ENCODE peak calls at places on chromosomes 11 and 22, in seven cellular contexts. B, X, F, Y, A, W and I are unnamed samples. For H3K4me1, the result is how much of the 10 kb centered on the place peaks cover.

GRCh38 chr22:50014655-50015401 is 2.3 kb upstream of the IL17REL start:
- DNase-seq in B (no peak), X (no peak), F (no peak), Y (no peak), A (no peak), W (peak), I (peak)

GRCh38 chr22:44497218-44497903 is 672 bp downstream of the RTL6 start:
- DNase-seq in B (no peak), X (peak), F (no peak), Y (no peak), A (no peak), W (peak), I (peak)

GRCh38 chr22:49617264-49617663 is 210.4 kb downstream of the BRD1 start:
- DNase-seq in B (no peak), X (no peak), F (no peak), Y (no peak), A (no peak), W (peak), I (no peak)

GRCh38 chr11:109971184-109971523 is 122.0 kb upstream of the ZC3H12C start:
- DNase-seq in B (no peak), X (no peak), F (no peak), Y (no peak), A (no peak), W (no peak), I (no peak)

GRCh38 chr22:46023558-46023981 is 46.6 kb upstream of the WNT7B start:
- DNase-seq in B (no peak), X (peak), F (no peak), Y (no peak), A (no peak), W (peak), I (peak)

GRCh38 chr22:32533265-32534068 is 58.9 kb downstream of the FBXO7 start:
- DNase-seq in B (no peak), X (no peak), F (no peak), Y (no peak), A (no peak), W (no peak), I (no peak)

GRCh38 chr22:48511211-48511610 is 1316.5 kb downstream of the BRD1 start:
- DNase-seq in B (no peak), X (no peak), F (no peak), Y (no peak), A (no peak), W (no peak), I (no peak)

GRCh38 chr11:82384308-82384707 is 349.4 kb downstream of the FAM181B start:
- DNase-seq in B (no peak), X (no peak), F (no peak), Y (no peak), A (no peak), W (no peak), I (no peak)

GRCh38 chr11:18981897-18982296 is 42.7 kb upstream of the MRGPRX1 start:
- DNase-seq in B (no peak), X (no peak), F (no peak), Y (no peak), A (no peak), W (no peak), I (no peak)

GRCh38 chr11:11569936-11570491 is 51.8 kb downstream of the GALNT18 start:
- DNase-seq in B (no peak), X (peak), F (peak), Y (no peak), A (no peak), W (peak), I (peak)

GRCh38 chr11:90476442-90477007 is 253.7 kb upstream of the CHORDC1 start:
- DNase-seq in B (peak), X (peak), F (peak), Y (no peak), A (peak), W (no peak), I (no peak)

GRCh38 chr11:123193742-123194141 is 1.3 kb downstream of the CLMP start:
- DNase-seq in B (no peak), X (no peak), F (no peak), Y (no peak), A (no peak), W (no peak), I (no peak)

GRCh38 chr11:97943493-97943892 is 1077.3 kb upstream of the CNTN5 start:
- DNase-seq in B (no peak), X (no peak), F (no peak), Y (no peak), A (no peak), W (no peak), I (no peak)

GRCh38 chr11:7251836-7252682 is at the start of gene SYT9:
- DNase-seq in B (peak), X (peak), F (no peak), Y (no peak), A (no peak), W (peak), I (peak)

GRCh38 chr11:81644239-81644840 is 1089.3 kb downstream of the FAM181B start:
- DNase-seq in B (peak), X (no peak), F (no peak), Y (no peak), A (peak), W (no peak), I (no peak)

GRCh38 chr22:49901457-49901856 is 16.8 kb downstream of the ALG12 start:
- DNase-seq in B (no peak), X (no peak), F (no peak), Y (no peak), A (no peak), W (peak), I (no peak)

GRCh38 chr22:37259540-37260029 is 15.5 kb upstream of the RAC2 start:
- DNase-seq in B (peak), X (no peak), F (no peak), Y (no peak), A (no peak), W (peak), I (peak)

GRCh38 chr11:65627202-65627601 is 10.7 kb upstream of the SIPA1 start:
- DNase-seq in B (no peak), X (no peak), F (no peak), Y (no peak), A (no peak), W (no peak), I (no peak)

GRCh38 chr22:11627436-11627797 is 3900.6 kb upstream of the OR11H1 start:
- DNase-seq in B (no peak), X (no peak), F (no peak), Y (no peak), A (no peak), W (peak), I (peak)

GRCh38 chr22:38742176-38742942 is 13.4 kb downstream of the SUN2 start:
- DNase-seq in B (no peak), X (no peak), F (no peak), Y (no peak), A (no peak), W (no peak), I (no peak)

GRCh38 chr11:82631722-82632630 is 101.7 kb downstream of the FAM181B start:
- DNase-seq in B (no peak), X (no peak), F (no peak), Y (no peak), A (no peak), W (no peak), I (no peak)

GRCh38 chr11:8832571-8833260 is 78.3 kb upstream of the AKIP1 start:
- DNase-seq in B (no peak), X (no peak), F (no peak), Y (no peak), A (no peak), W (peak), I (no peak)

GRCh38 chr11:28072321-28072720 is 35.6 kb downstream of the KIF18A start:
- DNase-seq in B (no peak), X (no peak), F (no peak), Y (no peak), A (no peak), W (no peak), I (no peak)

GRCh38 chr11:59214141-59214893 is 1.6 kb upstream of the MPEG1 start:
- DNase-seq in B (no peak), X (no peak), F (no peak), Y (no peak), A (no peak), W (no peak), I (no peak)

GRCh38 chr11:111938687-111939160 is 1.6 kb downstream of the DIXDC1 start:
- DNase-seq in B (no peak), X (no peak), F (no peak), Y (peak), A (peak), W (no peak), I (no peak)

GRCh38 chr22:27223317-27224177 is 566.2 kb downstream of the MIAT start:
- DNase-seq in B (peak), X (no peak), F (no peak), Y (no peak), A (no peak), W (no peak), I (peak)

GRCh38 chr11:73662445-73663157 is 16.2 kb downstream of the PLEKHB1 start:
- DNase-seq in B (no peak), X (no peak), F (no peak), Y (no peak), A (no peak), W (peak), I (no peak)

GRCh38 chr11:101497292-101497691 is 86.5 kb downstream of the TRPC6 start:
- DNase-seq in B (no peak), X (no peak), F (no peak), Y (no peak), A (no peak), W (no peak), I (no peak)

GRCh38 chr11:18492888-18493287 is 33.9 kb downstream of the TSG101 start:
- DNase-seq in B (no peak), X (no peak), F (no peak), Y (no peak), A (no peak), W (no peak), I (no peak)

GRCh38 chr22:17910561-17911311 is 113.6 kb downstream of the MICAL3 start:
- DNase-seq in B (peak), X (peak), F (peak), Y (no peak), A (no peak), W (no peak), I (peak)

GRCh38 chr22:35409783-35410662 is 10.1 kb downstream of the MCM5 start:
- DNase-seq in B (no peak), X (no peak), F (no peak), Y (peak), A (no peak), W (peak), I (peak)

GRCh38 chr11:80779907-80780615 is 1339.2 kb upstream of the TENM4 start:
- DNase-seq in B (no peak), X (no peak), F (no peak), Y (no peak), A (no peak), W (no peak), I (no peak)

GRCh38 chr22:24429411-24430365 is 2.3 kb downstream of the ADORA2A start:
- DNase-seq in B (no peak), X (no peak), F (no peak), Y (no peak), A (no peak), W (peak), I (peak)

GRCh38 chr22:24230911-24231656 is 13.8 kb downstream of the GGT5 start:
- DNase-seq in B (no peak), X (peak), F (no peak), Y (peak), A (no peak), W (peak), I (peak)

GRCh38 chr11:64810891-64811272 is 531 bp upstream of the MEN1 start:
- DNase-seq in B (no peak), X (peak), F (peak), Y (peak), A (peak), W (no peak), I (no peak)

GRCh38 chr11:102546923-102547471 is 16.4 kb upstream of the MMP7 start:
- DNase-seq in B (no peak), X (no peak), F (no peak), Y (peak), A (no peak), W (no peak), I (no peak)

GRCh38 chr11:61193596-61193995 is 9.7 kb upstream of the PGA3 start:
- DNase-seq in B (no peak), X (no peak), F (no peak), Y (no peak), A (no peak), W (no peak), I (no peak)

GRCh38 chr11:75547617-75548054 is 14.4 kb upstream of the SERPINH1 start:
- DNase-seq in B (peak), X (peak), F (peak), Y (peak), A (peak), W (peak), I (no peak)

GRCh38 chr11:3021125-3021524 is 29.0 kb upstream of the NAP1L4 start:
- DNase-seq in B (peak), X (peak), F (no peak), Y (no peak), A (peak), W (no peak), I (no peak)

GRCh38 chr11:117199916-117200812 is 994 bp downstream of the TAGLN start:
- DNase-seq in B (no peak), X (no peak), F (no peak), Y (no peak), A (no peak), W (no peak), I (no peak)
- H3K4me1 ChIP-seq in B (under half), X (under half), F (half or more), Y (under half), A (under half), W (under half), I (half or more)

GRCh38 chr11:57301711-57302423 is 22.9 kb downstream of the TNKS1BP1 start:
- DNase-seq in B (no peak), X (no peak), F (no peak), Y (no peak), A (no peak), W (no peak), I (no peak)
- TF ChIP-seq CTCF in B (no peak), X (no peak), F (no peak), Y (no peak), A (no peak), W (no peak), I (no peak)

DNA sequence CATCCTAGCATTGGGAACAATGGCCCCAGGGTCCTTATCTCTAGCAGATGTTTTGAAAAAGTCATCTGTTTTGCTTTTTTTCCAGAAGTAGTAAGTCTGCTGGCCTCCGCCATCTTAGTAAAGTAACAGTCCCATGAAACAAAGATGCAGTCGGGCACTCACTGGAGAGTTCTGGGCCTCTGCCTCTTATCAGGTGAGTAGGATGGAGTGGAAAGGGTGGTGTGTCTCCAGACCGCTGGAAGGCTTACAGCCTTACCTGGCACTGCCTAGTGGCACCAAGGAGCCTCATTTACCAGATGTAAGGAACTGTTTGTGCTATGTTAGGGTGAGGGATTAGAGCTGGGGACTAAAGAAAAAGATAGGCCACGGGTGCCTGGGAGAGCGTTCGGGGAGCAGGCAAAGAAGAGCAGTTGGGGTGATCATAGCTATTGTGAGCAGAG is 299 bp downstream of the CD3E start:
- DNase-seq in B (no peak), X (no peak), F (no peak), Y (no peak), A (no peak), W (no peak), I (no peak)
- H3K4me1 ChIP-seq in B (under half), X (under half), F (under half), Y (under half), A (under half), W (under half), I (under half)

DNA sequence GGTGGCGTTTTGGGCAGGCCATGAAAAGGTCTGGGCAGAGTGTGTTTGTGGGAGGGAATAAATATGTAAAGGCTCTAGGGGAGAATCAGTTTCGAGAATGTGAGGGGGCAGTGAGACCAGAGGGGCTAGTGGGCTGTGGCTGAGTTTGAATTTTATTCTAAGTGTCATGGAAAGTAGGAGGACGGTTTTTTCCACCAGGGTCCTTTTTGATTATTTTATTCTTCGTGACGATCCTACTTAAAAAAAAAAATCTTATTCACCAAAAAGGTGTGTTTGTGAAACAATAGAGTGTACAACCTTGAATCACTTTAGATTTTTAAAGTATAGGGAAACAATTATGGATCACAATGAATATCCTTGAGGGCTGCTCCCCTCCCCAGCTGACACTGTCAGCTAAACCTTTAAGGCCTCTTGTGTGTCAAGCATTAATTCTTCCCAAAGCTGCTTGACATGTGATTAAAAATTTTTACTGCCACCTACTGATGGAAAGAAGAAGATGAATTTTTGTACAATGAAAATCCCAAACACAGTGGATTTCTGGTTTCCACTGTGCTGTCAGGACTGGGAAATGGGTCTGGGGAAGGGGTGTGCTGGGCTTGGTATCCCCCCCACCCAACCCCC is 107.5 kb upstream of the OR4B1 start:
- DNase-seq in B (peak), X (no peak), F (no peak), Y (no peak), A (peak), W (no peak), I (no peak)
- TF ChIP-seq CTCF in B (peak), X (peak), F (peak), Y (peak), A (peak), W (peak), I (peak)